ENCODE peak calls at places on chromosomes 4 and X, in nine cellular contexts. I is stimulated activated CD8-positive, alpha-beta memory T cell treated with anti-CD3 and anti-CD28 coated beads, Interleukin-2, amount 100 ng/mL, for 48 hours; C is Peyer's patch; H is sciatic nerve; T is astrocyte of the cerebellum; P is activated CD4-positive, alpha-beta T cell treated with anti-CD3 and anti-CD28 coated beads, Interleukin-2, amount 10 ng/mL, durations not matched to agents 7 days and 5 days; Z is mesendoderm; X is RWPE1; M is right cardiac atrium. B is an unnamed sample.

GRCh38 chrX:110477593-110478228 is 119.1 kb downstream of the RTL9 start:
- DNase-seq in H (no peak), C (no peak), P (no peak), X (no peak), M (no peak), Z (peak; percentile 2), T (no peak), I (no peak), B (no peak)

GRCh38 chr4:12146349-12146748 is 717.7 kb upstream of the HS3ST1 start:
- DNase-seq in P (no peak), T (no peak), Z (no peak), M (no peak), C (no peak), I (no peak), X (no peak), H (no peak), B (no peak)

GRCh38 chrX:103329991-103330390 is at the start of gene TCEAL7:
- DNase-seq in Z (peak; percentile 67), X (no peak), I (no peak), M (no peak), T (peak; percentile 18), C (no peak), H (peak; percentile 62), P (no peak), B (peak; percentile 83)

GRCh38 chr4:80058740-80059139 is 14.3 kb downstream of the ANTXR2 start:
- DNase-seq in C (no peak), Z (peak; percentile 29), P (peak; percentile 63), I (no peak), X (no peak), T (no peak), H (no peak), M (no peak), B (peak; percentile 50)

GRCh38 chr4:8185280-8185679 is 13.8 kb upstream of the SH3TC1 start:
- DNase-seq in Z (no peak), C (no peak), X (peak; percentile 56), P (no peak), I (no peak), H (no peak), T (peak; percentile 79), M (no peak), B (no peak)

GRCh38 chr4:37473807-37474206 is 212.4 kb downstream of the RELL1 start:
- DNase-seq in C (no peak), H (no peak), T (no peak), Z (no peak), M (no peak), P (no peak), I (no peak), X (no peak), B (no peak)

GRCh38 chr4:8274772-8275241 is 5.3 kb downstream of the HTRA3 start:
- DNase-seq in P (no peak), T (peak; percentile 85), C (peak; percentile 80), I (no peak), H (peak; percentile 89), M (peak; percentile 93), X (no peak), Z (no peak), B (peak; percentile 97)

GRCh38 chrX:151712253-151712652 is 3.6 kb upstream of the FATE1 start:
- DNase-seq in Z (no peak), T (no peak), H (no peak), C (peak; percentile 18), M (no peak), I (no peak), P (no peak), X (no peak), B (no peak)

GRCh38 chr4:2927696-2928075 is 35.5 kb downstream of the NOP14 start:
- DNase-seq in Z (no peak), C (peak; percentile 42), P (no peak), X (no peak), H (no peak), M (no peak), I (no peak), T (no peak), B (no peak)

GRCh38 chr4:182245541-182246245 is 2.5 kb downstream of the TENM3 start:
- DNase-seq in I (no peak), T (no peak), M (no peak), C (no peak), P (no peak), H (no peak), Z (no peak), X (no peak), B (no peak)